ENCODE peak calls at places on chromosomes 6 and 20, in seven cellular contexts. Z is occipital lobe, N is SHP77, V is H54, J is cardiac septum, F is retina, R is neuronal stem cell. E is an unnamed sample.

GRCh38 chr20:137668-138131 is 4.7 kb upstream of the DEFB126 start:
- DNase-seq in V (peak), Z (no peak), R (no peak), F (no peak), N (peak), J (no peak), E (no peak)

GRCh38 chr6:34056301-34056700 is 89.6 kb downstream of the GRM4 start:
- DNase-seq in J (peak), N (peak), F (no peak), V (no peak), Z (no peak), R (peak), E (no peak)

GRCh38 chr6:44105993-44106740 is 21.1 kb downstream of the MRPL14 start:
- DNase-seq in V (no peak), F (no peak), N (no peak), Z (no peak), R (no peak), J (no peak), E (no peak)

GRCh38 chr6:34928220-34928619 is 39.2 kb downstream of the ANKS1A start:
- DNase-seq in V (no peak), J (no peak), Z (no peak), N (no peak), F (no peak), R (no peak), E (no peak)

GRCh38 chr6:32941412-32941784 is 570 bp upstream of the HLA-DMB start:
- DNase-seq in R (no peak), F (no peak), V (no peak), Z (no peak), J (no peak), N (no peak), E (no peak)

GRCh38 chr6:158803733-158804143 is 15.4 kb downstream of the EZR start:
- DNase-seq in F (no peak), R (no peak), V (no peak), Z (no peak), N (no peak), J (no peak), E (no peak)

GRCh38 chr20:11581271-11581670 is 336.4 kb upstream of the BTBD3 start:
- DNase-seq in F (no peak), N (no peak), V (no peak), R (no peak), J (no peak), Z (no peak), E (no peak)

GRCh38 chr6:53338304-53338703 is 10.4 kb downstream of the ELOVL5 start:
- DNase-seq in N (no peak), J (no peak), R (no peak), V (no peak), F (no peak), Z (no peak), E (no peak)

GRCh38 chr6:168598251-168599117 is 157.5 kb downstream of the SMOC2 start:
- DNase-seq in N (no peak), Z (no peak), V (no peak), F (no peak), J (no peak), R (no peak), E (peak)

GRCh38 chr6:3183071-3183470 is 25.7 kb upstream of the TUBB2A start:
- DNase-seq in F (no peak), V (no peak), Z (no peak), N (no peak), R (no peak), J (no peak), E (no peak)

GRCh38 chr6:156725712-156726111 is 51.5 kb upstream of the ARID1B start:
- DNase-seq in Z (no peak), V (no peak), N (no peak), J (no peak), F (no peak), R (no peak), E (no peak)

GRCh38 chr6:166640342-166641043 is 13.4 kb upstream of the RPS6KA2 start:
- DNase-seq in J (no peak), F (peak), R (no peak), Z (no peak), N (no peak), V (no peak), E (no peak)

GRCh38 chr20:270517-270916 is 13.0 kb downstream of the DEFB132 start:
- DNase-seq in V (no peak), F (no peak), N (no peak), R (no peak), J (no peak), Z (no peak), E (no peak)

GRCh38 chr20:47231382-47232042 is 125.0 kb downstream of the ZMYND8 start:
- DNase-seq in R (no peak), N (no peak), F (no peak), V (no peak), J (no peak), Z (no peak), E (no peak)

GRCh38 chr6:57013501-57013900 is 33.0 kb upstream of the KIAA1586 start:
- DNase-seq in V (peak), N (no peak), J (no peak), Z (no peak), F (no peak), R (no peak), E (no peak)